ENCODE peak calls at places on chromosome 10, in four cellular contexts. One of them, this sample, is unnamed.

GRCh38 chr10:103661198-103661950 is 167.9 kb downstream of the NEURL1 start:
- DNase-seq in stomach: peak; percentile 75
- DNase-seq in OCI-LY7: no peak
- DNase-seq in A549: no peak
- DNase-seq in this sample: peak; percentile 95

GRCh38 chr10:116120688-116121087 is 152.3 kb downstream of the GFRA1 start:
- DNase-seq in A549: no peak
- DNase-seq in OCI-LY7: no peak
- DNase-seq in stomach: no peak
- DNase-seq in this sample: no peak

GRCh38 chr10:124565565-124566221 is 104.1 kb downstream of the LHPP start:
- DNase-seq in OCI-LY7: peak; percentile 65
- DNase-seq in stomach: peak; percentile 81
- DNase-seq in A549: peak; percentile 35
- DNase-seq in this sample: peak; percentile 55

GRCh38 chr10:46266506-46266985 is 20.3 kb upstream of the ANTXRL start:
- DNase-seq in A549: no peak
- DNase-seq in OCI-LY7: no peak
- DNase-seq in stomach: peak; percentile 21
- DNase-seq in this sample: no peak

GRCh38 chr10:79601939-79602338 is 8.8 kb upstream of the SFTPA1 start:
- DNase-seq in A549: no peak
- DNase-seq in OCI-LY7: peak; percentile 83
- DNase-seq in stomach: no peak
- DNase-seq in this sample: no peak

GRCh38 chr10:30829921-30830671 is 200.5 kb upstream of the LYZL2 start:
- DNase-seq in OCI-LY7: no peak
- DNase-seq in A549: no peak
- DNase-seq in stomach: no peak
- DNase-seq in this sample: no peak

GRCh38 chr10:114868801-114869200 is 47.2 kb downstream of the FHIP2A start:
- DNase-seq in OCI-LY7: no peak
- DNase-seq in stomach: no peak
- DNase-seq in A549: no peak
- DNase-seq in this sample: no peak

GRCh38 chr10:91536790-91537189 is 96.1 kb downstream of the PPP1R3C start:
- DNase-seq in OCI-LY7: no peak
- DNase-seq in A549: no peak
- DNase-seq in stomach: no peak
- DNase-seq in this sample: no peak

GRCh38 chr10:120612756-120613155 is 155.7 kb downstream of the PLPP4 start:
- DNase-seq in A549: no peak
- DNase-seq in stomach: no peak
- DNase-seq in OCI-LY7: no peak
- DNase-seq in this sample: no peak

GRCh38 chr10:24762966-24763623 is 39.4 kb upstream of the ARHGAP21 start:
- DNase-seq in OCI-LY7: no peak
- DNase-seq in A549: no peak
- DNase-seq in stomach: no peak
- DNase-seq in this sample: no peak

GRCh38 chr10:131207584-131208532 is 103.7 kb downstream of the TCERG1L start:
- DNase-seq in OCI-LY7: no peak
- DNase-seq in A549: no peak
- DNase-seq in stomach: peak; percentile 17
- DNase-seq in this sample: peak; percentile 24

GRCh38 chr10:24503627-24504320 is 219.9 kb downstream of the ARHGAP21 start:
- DNase-seq in A549: peak; percentile 75
- DNase-seq in OCI-LY7: peak; percentile 26
- DNase-seq in stomach: peak; percentile 64
- DNase-seq in this sample: no peak

DNA sequence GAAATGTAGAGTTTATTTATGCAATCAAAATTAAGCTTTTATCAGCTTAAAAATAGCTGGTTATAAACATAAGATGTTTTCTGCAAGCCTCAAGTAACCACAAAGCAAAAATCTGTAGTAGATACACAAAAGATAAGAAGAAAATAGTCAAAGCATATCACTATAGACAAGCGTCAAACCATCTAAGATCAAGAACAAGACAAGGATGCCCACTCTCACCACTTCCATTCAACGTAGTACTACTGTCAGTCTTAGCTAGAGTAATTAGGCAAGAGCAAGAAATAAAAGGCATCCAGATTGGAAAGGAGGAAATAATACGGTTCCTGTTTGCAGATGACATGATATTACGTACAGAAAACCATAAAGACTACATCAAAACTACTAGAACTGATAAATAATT is 17.5 kb upstream of the CYP2E1 start:
- DNase-seq in A549: no peak
- DNase-seq in stomach: no peak
- DNase-seq in OCI-LY7: no peak
- DNase-seq in this sample: no peak
- H3K9me3 ChIP-seq in A549: peaks cover 6% of the 10 kb centered on the region
- H3K9me3 ChIP-seq in stomach: peaks cover 13% of the 10 kb centered on the region
- H3K9me3 ChIP-seq in OCI-LY7: no peaks in the 10 kb centered on the region
- H3K9me3 ChIP-seq in this sample: peaks cover 7% of the 10 kb centered on the region

GRCh38 chr10:127577878-127578627 is 28.9 kb downstream of the NPS start:
- DNase-seq in OCI-LY7: no peak
- DNase-seq in A549: no peak
- DNase-seq in stomach: no peak
- DNase-seq in this sample: no peak

GRCh38 chr10:127578628-127579305 is 29.7 kb downstream of the NPS start:
- DNase-seq in A549: no peak
- DNase-seq in OCI-LY7: no peak
- DNase-seq in stomach: no peak
- DNase-seq in this sample: no peak

GRCh38 chr10:127576011-127576410 is 26.9 kb downstream of the NPS start:
- DNase-seq in A549: no peak
- DNase-seq in stomach: no peak
- DNase-seq in OCI-LY7: no peak
- DNase-seq in this sample: no peak

GRCh38 chr10:127577376-127577775 is 28.3 kb downstream of the NPS start:
- DNase-seq in A549: no peak
- DNase-seq in stomach: no peak
- DNase-seq in OCI-LY7: no peak
- DNase-seq in this sample: no peak

DNA sequence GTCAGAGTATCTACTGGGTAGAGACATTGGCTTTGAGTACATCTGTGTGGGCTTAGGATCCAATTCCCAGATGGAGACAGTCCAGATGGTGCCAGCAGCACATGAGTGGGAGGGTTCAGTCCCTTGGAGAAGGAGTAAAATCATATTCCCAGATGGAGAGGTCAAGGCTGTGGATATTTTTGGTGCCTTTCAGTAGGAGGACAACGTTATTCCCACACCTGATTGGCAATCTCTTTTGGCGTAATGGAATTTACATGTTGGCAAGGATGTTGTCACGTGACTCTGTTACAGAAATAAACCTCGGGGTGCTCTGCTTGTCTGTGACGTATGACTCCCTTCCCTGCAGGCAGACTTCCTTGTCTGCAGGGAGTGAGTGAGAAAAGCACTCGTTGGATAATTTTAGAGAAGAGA is 27.6 kb downstream of the NPS start:
- DNase-seq in stomach: no peak
- DNase-seq in A549: no peak
- DNase-seq in OCI-LY7: no peak
- DNase-seq in this sample: no peak
- H3K27ac ChIP-seq in stomach: no peak overlapping the region
- H3K27ac ChIP-seq in A549: no peak overlapping the region
- H3K27ac ChIP-seq in OCI-LY7: no peak overlapping the region
- H3K27ac ChIP-seq in this sample: no peak overlapping the region

GRCh38 chr10:109250144-109250543 is 673.2 kb downstream of the XPNPEP1 start:
- DNase-seq in A549: no peak
- DNase-seq in stomach: no peak
- DNase-seq in OCI-LY7: no peak
- DNase-seq in this sample: no peak
- H3K9me3 ChIP-seq in A549: no peaks in the 10 kb centered on the region
- H3K9me3 ChIP-seq in stomach: peaks cover 7% of the 10 kb centered on the region
- H3K9me3 ChIP-seq in OCI-LY7: no peaks in the 10 kb centered on the region
- H3K9me3 ChIP-seq in this sample: no peaks in the 10 kb centered on the region

DNA sequence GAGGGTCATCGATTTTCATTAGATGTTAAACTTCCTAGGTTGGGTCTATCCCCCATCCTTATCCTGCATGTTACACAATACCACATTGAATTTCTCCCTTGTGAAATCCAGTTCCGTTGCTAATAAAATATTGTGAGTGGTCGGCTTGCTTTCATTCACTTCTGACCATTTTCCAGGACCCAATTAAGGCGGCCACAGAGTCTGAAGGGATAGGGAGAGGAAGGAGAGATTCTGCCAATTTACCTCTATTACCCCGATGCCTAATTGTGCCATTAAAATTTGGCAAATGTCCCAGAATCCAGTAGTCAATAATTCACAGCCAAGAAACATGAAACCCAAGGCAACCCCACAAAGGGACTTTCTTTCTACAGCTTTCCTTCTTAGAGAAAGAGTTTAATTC is 129.9 kb downstream of the IPMK start:
- DNase-seq in stomach: no peak
- DNase-seq in OCI-LY7: no peak
- DNase-seq in A549: no peak
- DNase-seq in this sample: no peak
- H3K27ac ChIP-seq in stomach: no peak overlapping the region
- H3K27ac ChIP-seq in OCI-LY7: no peak overlapping the region
- H3K27ac ChIP-seq in A549: no peak overlapping the region
- H3K27ac ChIP-seq in this sample: no peak overlapping the region

DNA sequence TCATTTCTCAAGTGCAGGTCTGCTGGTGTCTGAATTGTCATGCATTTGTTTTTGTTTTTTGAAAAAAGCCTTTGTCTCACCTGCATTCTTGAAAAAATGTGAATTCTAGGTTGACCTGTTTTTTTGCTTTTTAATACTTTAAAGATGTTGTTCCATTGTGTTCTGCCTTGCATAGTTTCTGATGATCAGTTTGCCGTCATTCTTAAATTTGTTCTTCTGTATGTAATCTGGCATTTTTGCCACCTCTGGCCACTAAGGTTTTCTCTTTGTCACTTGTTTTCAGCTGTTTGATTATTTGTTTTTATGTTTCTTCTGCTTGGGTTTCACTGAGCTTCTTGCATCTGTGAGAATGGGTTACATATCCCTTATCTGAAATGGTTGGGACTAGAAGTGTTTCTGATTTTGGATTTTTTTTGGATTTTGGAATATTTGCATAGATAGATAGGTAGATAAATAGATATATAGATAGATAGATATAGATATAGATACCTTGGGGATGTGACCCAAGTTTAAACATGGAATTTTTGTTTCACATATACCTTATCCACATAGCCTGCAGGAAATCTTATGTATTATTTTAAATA is 16.5 kb downstream of the MGMT start:
- DNase-seq in stomach: no peak
- DNase-seq in A549: peak; percentile 14
- DNase-seq in OCI-LY7: peak; percentile 30
- DNase-seq in this sample: no peak
- H3K9me3 ChIP-seq in stomach: peaks cover 37% of the 10 kb centered on the region
- H3K9me3 ChIP-seq in A549: peaks cover 32% of the 10 kb centered on the region
- H3K9me3 ChIP-seq in OCI-LY7: peaks cover 27% of the 10 kb centered on the region
- H3K9me3 ChIP-seq in this sample: peaks cover 40% of the 10 kb centered on the region

GRCh38 chr10:62562795-62563194 is 188.6 kb downstream of the ZNF365 start:
- DNase-seq in OCI-LY7: no peak
- DNase-seq in stomach: no peak
- DNase-seq in A549: no peak
- DNase-seq in this sample: no peak
- H3K27ac ChIP-seq in OCI-LY7: no peak overlapping the region
- H3K27ac ChIP-seq in stomach: no peak overlapping the region
- H3K27ac ChIP-seq in A549: no peak overlapping the region
- H3K27ac ChIP-seq in this sample: no peak overlapping the region